ENCODE peak calls at places on chromosome 20, in ten cellular contexts. One of them, this sample, is unnamed.
A peak's percentile ranks its signal among the peaks of the same experiment; 100 is the strongest.

GRCh38 chr20:60586417-60587105 is 628.3 kb downstream of the CDH26 start:
- DNase-seq in GM10248: no peak
- DNase-seq in pancreas: no peak
- DNase-seq in bronchial epithelial cell: no peak
- DNase-seq in A549: no peak
- DNase-seq in endodermal cell: no peak
- DNase-seq in uterus: no peak
- DNase-seq in progenitor cell of endocrine pancreas: no peak
- DNase-seq in psoas muscle: peak; percentile 55
- DNase-seq in endothelial cell: no peak
- DNase-seq in this sample: no peak

GRCh38 chr20:2693286-2693995 is 861 bp downstream of the EBF4 start:
- DNase-seq in bronchial epithelial cell: no peak
- DNase-seq in psoas muscle: no peak
- DNase-seq in A549: peak; percentile 44
- DNase-seq in endothelial cell: no peak
- DNase-seq in uterus: peak; percentile 67
- DNase-seq in endodermal cell: peak; percentile 83
- DNase-seq in pancreas: no peak
- DNase-seq in GM10248: peak; percentile 67
- DNase-seq in progenitor cell of endocrine pancreas: peak; percentile 44
- DNase-seq in this sample: no peak

GRCh38 chr20:1427457-1428054 is 34.7 kb upstream of the FKBP1A start:
- DNase-seq in endothelial cell: no peak
- DNase-seq in progenitor cell of endocrine pancreas: no peak
- DNase-seq in bronchial epithelial cell: no peak
- DNase-seq in pancreas: no peak
- DNase-seq in psoas muscle: no peak
- DNase-seq in uterus: no peak
- DNase-seq in GM10248: no peak
- DNase-seq in A549: no peak
- DNase-seq in endodermal cell: peak; percentile 92
- DNase-seq in this sample: no peak

GRCh38 chr20:36932476-36933426 is 18.8 kb downstream of the SAMHD1 start:
- DNase-seq in bronchial epithelial cell: no peak
- DNase-seq in A549: no peak
- DNase-seq in pancreas: no peak
- DNase-seq in progenitor cell of endocrine pancreas: no peak
- DNase-seq in psoas muscle: no peak
- DNase-seq in endothelial cell: no peak
- DNase-seq in GM10248: no peak
- DNase-seq in endodermal cell: no peak
- DNase-seq in uterus: no peak
- DNase-seq in this sample: no peak

GRCh38 chr20:53409177-53409576 is 184.5 kb downstream of the ZNF217 start:
- DNase-seq in psoas muscle: no peak
- DNase-seq in endothelial cell: no peak
- DNase-seq in A549: no peak
- DNase-seq in GM10248: no peak
- DNase-seq in uterus: no peak
- DNase-seq in progenitor cell of endocrine pancreas: no peak
- DNase-seq in bronchial epithelial cell: no peak
- DNase-seq in pancreas: no peak
- DNase-seq in endodermal cell: no peak
- DNase-seq in this sample: no peak

GRCh38 chr20:56412949-56413348 is 889 bp downstream of the CASS4 start:
- DNase-seq in GM10248: no peak
- DNase-seq in endodermal cell: no peak
- DNase-seq in uterus: no peak
- DNase-seq in pancreas: no peak
- DNase-seq in endothelial cell: no peak
- DNase-seq in psoas muscle: no peak
- DNase-seq in bronchial epithelial cell: no peak
- DNase-seq in A549: no peak
- DNase-seq in progenitor cell of endocrine pancreas: no peak
- DNase-seq in this sample: no peak

GRCh38 chr20:41196653-41197225 is 59.4 kb downstream of the PLCG1 start:
- DNase-seq in endodermal cell: no peak
- DNase-seq in bronchial epithelial cell: no peak
- DNase-seq in psoas muscle: no peak
- DNase-seq in endothelial cell: no peak
- DNase-seq in A549: no peak
- DNase-seq in uterus: no peak
- DNase-seq in progenitor cell of endocrine pancreas: no peak
- DNase-seq in pancreas: no peak
- DNase-seq in GM10248: no peak
- DNase-seq in this sample: no peak

GRCh38 chr20:8721098-8721497 is 347.8 kb upstream of the PLCB4 start:
- DNase-seq in progenitor cell of endocrine pancreas: peak; percentile 16
- DNase-seq in GM10248: no peak
- DNase-seq in endothelial cell: peak; percentile 55
- DNase-seq in uterus: no peak
- DNase-seq in A549: peak; percentile 13
- DNase-seq in endodermal cell: peak; percentile 74
- DNase-seq in pancreas: peak; percentile 24
- DNase-seq in psoas muscle: no peak
- DNase-seq in bronchial epithelial cell: peak; percentile 44
- DNase-seq in this sample: no peak

DNA sequence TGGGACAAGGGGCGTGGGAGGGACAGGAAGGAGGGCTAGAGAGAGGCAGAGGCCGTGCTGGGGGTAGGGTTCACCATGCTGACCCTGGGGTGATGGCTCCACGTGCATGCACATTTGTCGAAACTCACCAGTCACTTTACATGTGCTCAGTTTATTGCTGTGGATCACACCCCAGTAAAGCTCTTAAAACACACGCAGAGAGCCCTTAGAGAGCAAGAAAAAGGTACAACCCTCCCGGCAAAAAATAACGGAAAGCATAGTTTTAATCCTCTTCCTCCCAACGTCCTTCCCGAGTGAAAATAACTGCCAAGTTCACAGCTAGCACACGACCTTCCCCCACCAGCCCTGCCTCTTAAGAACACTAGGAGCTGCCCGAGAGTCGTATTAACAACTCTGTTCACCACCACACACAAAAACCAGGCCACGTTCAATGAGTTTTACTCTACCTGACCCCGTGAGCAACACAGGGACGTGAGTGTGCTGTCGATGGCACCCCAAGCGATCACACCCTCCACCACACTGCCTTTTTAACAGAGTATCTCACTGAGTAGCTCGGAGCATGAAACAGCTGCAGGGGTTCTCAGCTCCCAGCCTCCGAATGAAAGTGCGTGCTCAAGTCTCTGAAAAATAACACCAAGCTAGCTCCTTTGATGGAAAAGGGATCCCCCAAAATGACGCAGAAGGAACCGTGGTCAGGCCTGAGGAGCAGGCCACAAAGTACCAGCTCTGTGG is 39.7 kb downstream of the TAF4 start:
- DNase-seq in bronchial epithelial cell: no peak
- DNase-seq in A549: no peak
- DNase-seq in psoas muscle: peak; percentile 36
- DNase-seq in progenitor cell of endocrine pancreas: no peak
- DNase-seq in GM10248: no peak
- DNase-seq in pancreas: no peak
- DNase-seq in endothelial cell: no peak
- DNase-seq in uterus: peak; percentile 29
- DNase-seq in endodermal cell: no peak
- DNase-seq in this sample: peak; percentile 35
- TF ChIP-seq CTCF in bronchial epithelial cell: no peak
- TF ChIP-seq CTCF in A549: no peak
- TF ChIP-seq CTCF in psoas muscle: peak; percentile 54
- TF ChIP-seq CTCF in progenitor cell of endocrine pancreas: peak; percentile 45
- TF ChIP-seq CTCF in GM10248: peak; percentile 44
- TF ChIP-seq CTCF in pancreas: peak; percentile 16
- TF ChIP-seq CTCF in endothelial cell: no peak
- TF ChIP-seq CTCF in uterus: peak; percentile 50
- TF ChIP-seq CTCF in endodermal cell: peak; percentile 52
- TF ChIP-seq CTCF in this sample: peak; percentile 83

GRCh38 chr20:33707668-33708067 is 12.4 kb downstream of the PXMP4 start:
- DNase-seq in pancreas: no peak
- DNase-seq in uterus: no peak
- DNase-seq in A549: no peak
- DNase-seq in endodermal cell: no peak
- DNase-seq in GM10248: no peak
- DNase-seq in endothelial cell: no peak
- DNase-seq in progenitor cell of endocrine pancreas: no peak
- DNase-seq in psoas muscle: no peak
- DNase-seq in bronchial epithelial cell: no peak
- DNase-seq in this sample: no peak

GRCh38 chr20:33701629-33702450 is 15.7 kb upstream of the E2F1 start:
- DNase-seq in GM10248: no peak
- DNase-seq in bronchial epithelial cell: no peak
- DNase-seq in uterus: no peak
- DNase-seq in psoas muscle: no peak
- DNase-seq in A549: no peak
- DNase-seq in pancreas: no peak
- DNase-seq in endothelial cell: no peak
- DNase-seq in endodermal cell: no peak
- DNase-seq in progenitor cell of endocrine pancreas: no peak
- DNase-seq in this sample: no peak

GRCh38 chr20:33702861-33703260 is 16.7 kb upstream of the E2F1 start:
- DNase-seq in endodermal cell: no peak
- DNase-seq in progenitor cell of endocrine pancreas: no peak
- DNase-seq in psoas muscle: peak; percentile 68
- DNase-seq in GM10248: no peak
- DNase-seq in pancreas: no peak
- DNase-seq in bronchial epithelial cell: no peak
- DNase-seq in uterus: no peak
- DNase-seq in A549: no peak
- DNase-seq in endothelial cell: no peak
- DNase-seq in this sample: no peak

GRCh38 chr20:33703498-33704137 is 16.5 kb downstream of the PXMP4 start:
- DNase-seq in endothelial cell: no peak
- DNase-seq in progenitor cell of endocrine pancreas: no peak
- DNase-seq in A549: no peak
- DNase-seq in GM10248: no peak
- DNase-seq in endodermal cell: no peak
- DNase-seq in psoas muscle: no peak
- DNase-seq in uterus: no peak
- DNase-seq in pancreas: no peak
- DNase-seq in bronchial epithelial cell: no peak
- DNase-seq in this sample: no peak

DNA sequence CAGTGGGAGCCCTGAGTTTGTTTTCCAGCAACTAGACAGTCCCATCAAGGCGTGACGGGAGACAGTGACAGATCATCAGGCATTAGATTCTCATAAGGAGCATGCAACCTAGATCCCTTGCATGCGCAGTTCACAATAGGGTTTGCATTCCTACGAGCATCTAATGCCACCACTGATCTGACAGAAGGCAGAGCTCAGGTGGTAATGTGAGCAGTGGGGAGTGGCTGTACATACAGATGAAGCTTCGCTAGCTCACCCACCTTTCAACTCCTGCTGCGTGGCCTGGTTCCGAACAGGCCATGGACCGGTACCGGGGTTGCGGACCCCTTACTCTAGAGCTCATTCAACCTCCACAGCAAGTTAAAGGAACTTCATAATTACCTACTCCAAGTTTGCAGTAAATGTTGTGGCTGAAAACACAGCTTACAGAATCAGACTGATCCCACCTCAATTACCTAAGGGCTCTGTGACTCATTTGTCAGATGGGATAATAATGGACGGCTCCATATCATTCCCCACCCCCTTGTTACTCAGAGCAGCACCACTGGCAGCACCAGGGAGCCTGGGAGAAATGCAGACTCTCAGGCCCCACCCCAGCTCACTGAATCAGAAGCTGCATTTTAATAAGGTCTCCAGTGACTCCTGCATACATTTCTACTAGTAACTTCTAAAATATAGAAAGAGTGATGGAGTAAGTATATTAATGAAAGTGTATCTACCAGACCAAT is 15.7 kb downstream of the PXMP4 start:
- DNase-seq in psoas muscle: no peak
- DNase-seq in uterus: no peak
- DNase-seq in endothelial cell: no peak
- DNase-seq in progenitor cell of endocrine pancreas: no peak
- DNase-seq in bronchial epithelial cell: peak; percentile 72
- DNase-seq in GM10248: no peak
- DNase-seq in endodermal cell: no peak
- DNase-seq in A549: no peak
- DNase-seq in pancreas: no peak
- DNase-seq in this sample: no peak
- TF ChIP-seq CTCF in psoas muscle: no peak
- TF ChIP-seq CTCF in uterus: no peak
- TF ChIP-seq CTCF in endothelial cell: no peak
- TF ChIP-seq CTCF in progenitor cell of endocrine pancreas: no peak
- TF ChIP-seq CTCF in bronchial epithelial cell: no peak
- TF ChIP-seq CTCF in GM10248: no peak
- TF ChIP-seq CTCF in endodermal cell: no peak
- TF ChIP-seq CTCF in A549: no peak
- TF ChIP-seq CTCF in pancreas: no peak
- TF ChIP-seq CTCF in this sample: no peak

GRCh38 chr20:19210426-19211155 is 1.9 kb upstream of the SLC24A3 start:
- DNase-seq in psoas muscle: no peak
- DNase-seq in endothelial cell: no peak
- DNase-seq in A549: no peak
- DNase-seq in uterus: peak; percentile 58
- DNase-seq in pancreas: no peak
- DNase-seq in progenitor cell of endocrine pancreas: no peak
- DNase-seq in GM10248: no peak
- DNase-seq in endodermal cell: no peak
- DNase-seq in bronchial epithelial cell: peak; percentile 6
- DNase-seq in this sample: no peak

GRCh38 chr20:19211661-19212523 is 550 bp upstream of the SLC24A3 start:
- DNase-seq in endothelial cell: peak; percentile 52
- DNase-seq in endodermal cell: peak; percentile 81
- DNase-seq in uterus: peak; percentile 64
- DNase-seq in GM10248: no peak
- DNase-seq in pancreas: no peak
- DNase-seq in psoas muscle: peak; percentile 70
- DNase-seq in A549: no peak
- DNase-seq in bronchial epithelial cell: no peak
- DNase-seq in progenitor cell of endocrine pancreas: peak; percentile 39
- DNase-seq in this sample: no peak

GRCh38 chr20:19213946-19214490 is 1.6 kb downstream of the SLC24A3 start:
- DNase-seq in pancreas: no peak
- DNase-seq in bronchial epithelial cell: no peak
- DNase-seq in endothelial cell: no peak
- DNase-seq in psoas muscle: no peak
- DNase-seq in GM10248: no peak
- DNase-seq in uterus: peak; percentile 34
- DNase-seq in A549: no peak
- DNase-seq in progenitor cell of endocrine pancreas: no peak
- DNase-seq in endodermal cell: no peak
- DNase-seq in this sample: no peak

GRCh38 chr20:19211252-19211651 is 1.2 kb upstream of the SLC24A3 start:
- DNase-seq in pancreas: no peak
- DNase-seq in progenitor cell of endocrine pancreas: no peak
- DNase-seq in endothelial cell: no peak
- DNase-seq in bronchial epithelial cell: no peak
- DNase-seq in A549: no peak
- DNase-seq in endodermal cell: peak; percentile 49
- DNase-seq in GM10248: no peak
- DNase-seq in uterus: peak; percentile 36
- DNase-seq in psoas muscle: no peak
- DNase-seq in this sample: no peak

DNA sequence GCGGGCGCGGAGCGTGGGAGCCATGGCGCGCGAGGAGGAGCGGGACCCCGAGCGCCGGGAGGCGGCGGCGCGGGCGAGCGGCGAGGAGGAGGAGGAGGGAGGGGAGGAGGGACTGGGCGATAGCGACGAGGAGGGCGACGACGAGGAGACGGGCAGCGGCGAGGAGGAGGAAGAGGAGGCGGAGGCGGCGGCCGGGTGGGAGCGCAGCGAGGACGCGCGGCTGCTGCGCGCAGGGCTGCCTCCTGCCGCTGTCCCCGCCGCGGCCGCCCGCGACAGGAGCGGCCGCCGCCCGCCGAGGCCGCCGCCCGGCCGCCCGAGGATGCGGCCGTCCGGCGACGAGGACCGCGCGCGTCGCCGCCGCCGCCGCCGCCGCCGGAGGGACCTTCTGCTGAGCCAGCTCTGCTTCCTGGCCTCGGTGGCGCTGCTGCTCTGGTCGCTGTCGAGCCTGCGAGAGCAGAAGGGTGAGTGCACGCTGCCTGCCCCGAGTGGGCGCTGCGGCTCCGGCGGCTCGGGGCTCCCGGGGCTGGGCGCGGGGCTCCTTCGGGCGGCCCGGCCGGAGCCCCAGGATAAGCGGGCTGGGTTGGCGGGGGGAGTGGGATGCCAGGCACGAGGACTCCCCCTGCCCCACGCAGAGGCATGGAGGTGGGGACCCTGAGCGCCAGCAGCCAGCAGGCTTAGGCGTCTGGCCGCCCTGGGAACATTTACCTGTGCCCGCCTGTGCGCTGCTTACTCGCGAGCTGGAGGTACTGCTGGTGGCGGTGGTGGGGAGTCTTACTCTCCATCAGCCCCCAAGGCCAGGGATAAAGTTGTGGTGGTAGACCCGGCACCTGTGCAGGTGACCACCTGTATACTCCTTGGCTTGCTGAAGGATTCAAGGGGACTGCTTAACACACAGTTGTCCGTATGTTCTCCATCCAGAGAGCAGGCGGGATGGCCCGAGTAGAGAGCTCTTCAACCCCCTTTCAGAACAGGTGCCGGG is at the start of gene SLC24A3:
- DNase-seq in endothelial cell: peak; percentile 74
- DNase-seq in progenitor cell of endocrine pancreas: peak; percentile 69
- DNase-seq in bronchial epithelial cell: peak; percentile 6
- DNase-seq in uterus: peak; percentile 79
- DNase-seq in A549: peak; percentile 33
- DNase-seq in GM10248: peak; percentile 52
- DNase-seq in endodermal cell: peak; percentile 93
- DNase-seq in psoas muscle: peak; percentile 88
- DNase-seq in pancreas: peak; percentile 44
- DNase-seq in this sample: no peak
- TF ChIP-seq CTCF in endothelial cell: peak; percentile 14
- TF ChIP-seq CTCF in progenitor cell of endocrine pancreas: peak; percentile 64
- TF ChIP-seq CTCF in bronchial epithelial cell: peak; percentile 32
- TF ChIP-seq CTCF in uterus: peak; percentile 84
- TF ChIP-seq CTCF in A549: peak; percentile 17
- TF ChIP-seq CTCF in GM10248: peak; percentile 24
- TF ChIP-seq CTCF in endodermal cell: peak; percentile 73
- TF ChIP-seq CTCF in psoas muscle: peak; percentile 64
- TF ChIP-seq CTCF in pancreas: no peak
- TF ChIP-seq CTCF in this sample: no peak

DNA sequence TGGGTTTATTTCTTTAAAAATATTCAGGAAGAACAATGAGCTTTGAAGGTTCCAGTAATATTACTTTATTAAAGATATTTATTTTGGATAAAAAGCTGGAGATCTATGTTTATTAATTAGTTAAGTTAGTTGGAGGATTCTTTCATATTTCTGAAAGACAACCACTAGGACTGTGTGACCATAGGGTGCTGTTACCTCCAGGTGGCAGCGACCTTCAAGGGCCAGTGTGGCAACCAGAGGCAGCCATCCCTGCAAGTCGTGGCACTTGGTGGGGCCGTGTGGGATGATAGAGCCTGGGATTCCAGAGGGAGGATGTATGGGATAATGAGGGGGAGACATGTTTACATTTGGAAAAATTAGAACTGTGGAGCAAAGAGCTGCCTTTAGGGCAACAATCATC is 95.5 kb upstream of the SCP2D1 start:
- DNase-seq in bronchial epithelial cell: no peak
- DNase-seq in progenitor cell of endocrine pancreas: no peak
- DNase-seq in endothelial cell: no peak
- DNase-seq in endodermal cell: no peak
- DNase-seq in GM10248: no peak
- DNase-seq in uterus: no peak
- DNase-seq in A549: no peak
- DNase-seq in psoas muscle: no peak
- DNase-seq in pancreas: no peak
- DNase-seq in this sample: no peak
- TF ChIP-seq CTCF in bronchial epithelial cell: no peak
- TF ChIP-seq CTCF in progenitor cell of endocrine pancreas: peak; percentile 21
- TF ChIP-seq CTCF in endothelial cell: no peak
- TF ChIP-seq CTCF in endodermal cell: peak; percentile 61
- TF ChIP-seq CTCF in GM10248: peak; percentile 30
- TF ChIP-seq CTCF in uterus: no peak
- TF ChIP-seq CTCF in A549: no peak
- TF ChIP-seq CTCF in psoas muscle: no peak
- TF ChIP-seq CTCF in pancreas: no peak
- TF ChIP-seq CTCF in this sample: peak; percentile 27